ENCODE peak calls at places on chromosome 17, in four cellular contexts. J is NT2/D1, N is psoas muscle, U is fibroblast of lung. I is an unnamed sample.

GRCh38 chr17:42317256-42317966 is 29.1 kb downstream of the STAT5A start:
- DNase-seq in J (no peak), N (no peak), U (no peak), I (no peak)

GRCh38 chr17:60333628-60334031 is 58.3 kb downstream of the USP32 start:
- DNase-seq in J (no peak), N (no peak), U (peak), I (no peak)

GRCh38 chr17:8900626-8901585 is 33.4 kb upstream of the PIK3R6 start:
- DNase-seq in J (no peak), N (no peak), U (no peak), I (no peak)

GRCh38 chr17:17363638-17364337 is 60.6 kb downstream of the NT5M start:
- DNase-seq in J (no peak), N (peak), U (no peak), I (no peak)

GRCh38 chr17:65559802-65560627 is 1.4 kb downstream of the AXIN2 start:
- DNase-seq in J (no peak), N (peak), U (no peak), I (no peak)

GRCh38 chr17:76296186-76296585 is 11.9 kb downstream of the QRICH2 start:
- DNase-seq in J (no peak), N (no peak), U (no peak), I (no peak)

GRCh38 chr17:80779336-80779735 is 212.3 kb upstream of the CHMP6 start:
- DNase-seq in J (no peak), N (no peak), U (no peak), I (no peak)

GRCh38 chr17:17186551-17187505 is 19.3 kb downstream of the PLD6 start:
- DNase-seq in J (no peak), N (no peak), U (no peak), I (no peak)

GRCh38 chr17:17235212-17236174 is 1.5 kb downstream of the FLCN start:
- DNase-seq in J (no peak), N (peak), U (peak), I (peak)

GRCh38 chr17:60073621-60074020 is 5.1 kb downstream of the HEATR6 start:
- DNase-seq in J (no peak), N (no peak), U (no peak), I (no peak)

GRCh38 chr17:27381007-27381501 is 75.2 kb upstream of the KSR1 start:
- DNase-seq in J (peak), N (peak), U (peak), I (peak)

GRCh38 chr17:37848690-37849616 is 75.3 kb upstream of the TBC1D3K start:
- DNase-seq in J (no peak), N (no peak), U (peak), I (peak)

GRCh38 chr17:55576237-55576998 is 65.2 kb upstream of the SMIM36 start:
- DNase-seq in J (no peak), N (no peak), U (peak), I (peak)

GRCh38 chr17:6636616-6637457 is 3.7 kb downstream of the KIAA0753 start:
- DNase-seq in J (no peak), N (no peak), U (no peak), I (no peak)

GRCh38 chr17:75182569-75183436 is at the start of gene SUMO2:
- DNase-seq in J (peak), N (peak), U (peak), I (peak)

GRCh38 chr17:48588519-48588918 is 1.5 kb downstream of the HOXB3 start:
- DNase-seq in J (no peak), N (no peak), U (peak), I (no peak)

GRCh38 chr17:48590603-48591161 is 641 bp upstream of the HOXB3 start:
- DNase-seq in J (no peak), N (no peak), U (peak), I (no peak)

GRCh38 chr17:48589060-48589830 is 796 bp downstream of the HOXB3 start:
- DNase-seq in J (no peak), N (no peak), U (peak), I (no peak)

GRCh38 chr17:48591435-48592077 is 1.5 kb upstream of the HOXB3 start:
- DNase-seq in J (no peak), N (no peak), U (peak), I (no peak)

DNA sequence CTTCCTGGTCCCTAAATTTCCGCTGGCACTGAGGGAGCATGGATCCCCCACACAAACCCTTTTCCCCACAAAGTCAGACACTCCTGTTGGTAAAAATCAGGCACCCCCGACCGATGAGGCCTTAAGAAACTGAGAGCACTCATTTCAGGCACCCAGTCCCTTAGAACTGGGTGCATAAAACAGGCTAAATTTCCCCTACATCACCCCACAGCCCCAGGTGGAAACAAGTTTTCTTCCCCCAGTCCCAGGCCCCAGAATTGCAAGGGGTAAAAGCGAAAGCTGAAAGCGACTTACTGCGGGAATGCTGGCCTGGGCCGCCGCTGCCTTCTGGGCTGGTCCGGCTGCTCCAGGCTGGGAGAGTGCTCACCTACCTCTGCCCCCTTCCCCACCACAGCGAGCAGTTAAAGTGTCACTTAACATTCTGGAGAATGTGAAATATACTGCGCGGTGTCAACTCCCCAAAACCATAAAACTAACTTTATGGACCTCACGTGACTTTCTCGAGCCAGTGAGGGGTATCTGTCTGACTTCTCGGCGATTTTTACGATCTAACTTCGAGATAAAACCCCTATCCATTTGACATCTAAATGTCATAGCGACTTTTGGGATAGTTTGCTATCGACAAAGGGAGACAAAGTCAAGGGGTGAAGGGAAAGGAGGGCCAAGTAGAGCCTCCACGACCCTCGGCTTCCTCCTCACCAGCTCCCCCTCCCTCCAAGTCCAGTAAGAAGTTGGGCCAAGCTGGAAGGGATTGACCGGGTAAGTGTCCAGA is at the start of gene HOXB3:
- DNase-seq in J (no peak), N (no peak), U (peak), I (no peak)
- H3K4me3 ChIP-seq in J (no peak), N (no peak), U (peak), I (no peak)

GRCh38 chr17:62631086-62631935 is 3.8 kb downstream of the MRC2 start:
- DNase-seq in J (no peak), N (no peak), U (no peak), I (no peak)

GRCh38 chr17:62628845-62629555 is 1.5 kb downstream of the MRC2 start:
- DNase-seq in J (no peak), N (peak), U (peak), I (peak)

GRCh38 chr17:62627904-62628603 is 584 bp downstream of the MRC2 start:
- DNase-seq in J (no peak), N (peak), U (peak), I (peak)

GRCh38 chr17:62630365-62631085 is 3.1 kb downstream of the MRC2 start:
- DNase-seq in J (no peak), N (no peak), U (no peak), I (peak)

GRCh38 chr17:62629556-62630364 is 2.3 kb downstream of the MRC2 start:
- DNase-seq in J (no peak), N (no peak), U (no peak), I (peak)
- H3K4me3 ChIP-seq in J (no peak), N (peak), U (peak), I (peak)

GRCh38 chr17:39702901-39703893 is 3.3 kb downstream of the ERBB2 start:
- DNase-seq in J (no peak), N (no peak), U (no peak), I (peak)
- H3K4me3 ChIP-seq in J (no peak), N (no peak), U (no peak), I (no peak)

GRCh38 chr17:78977681-78977943 is 2.1 kb downstream of the LGALS3BP start:
- DNase-seq in J (no peak), N (no peak), U (no peak), I (no peak)

GRCh38 chr17:78981010-78981888 is 1.5 kb upstream of the LGALS3BP start:
- DNase-seq in J (no peak), N (no peak), U (no peak), I (no peak)

GRCh38 chr17:78980624-78980972 is 875 bp upstream of the LGALS3BP start:
- DNase-seq in J (no peak), N (no peak), U (no peak), I (no peak)

GRCh38 chr17:78977992-78978973 is 1.4 kb downstream of the LGALS3BP start:
- DNase-seq in J (no peak), N (no peak), U (no peak), I (no peak)

DNA sequence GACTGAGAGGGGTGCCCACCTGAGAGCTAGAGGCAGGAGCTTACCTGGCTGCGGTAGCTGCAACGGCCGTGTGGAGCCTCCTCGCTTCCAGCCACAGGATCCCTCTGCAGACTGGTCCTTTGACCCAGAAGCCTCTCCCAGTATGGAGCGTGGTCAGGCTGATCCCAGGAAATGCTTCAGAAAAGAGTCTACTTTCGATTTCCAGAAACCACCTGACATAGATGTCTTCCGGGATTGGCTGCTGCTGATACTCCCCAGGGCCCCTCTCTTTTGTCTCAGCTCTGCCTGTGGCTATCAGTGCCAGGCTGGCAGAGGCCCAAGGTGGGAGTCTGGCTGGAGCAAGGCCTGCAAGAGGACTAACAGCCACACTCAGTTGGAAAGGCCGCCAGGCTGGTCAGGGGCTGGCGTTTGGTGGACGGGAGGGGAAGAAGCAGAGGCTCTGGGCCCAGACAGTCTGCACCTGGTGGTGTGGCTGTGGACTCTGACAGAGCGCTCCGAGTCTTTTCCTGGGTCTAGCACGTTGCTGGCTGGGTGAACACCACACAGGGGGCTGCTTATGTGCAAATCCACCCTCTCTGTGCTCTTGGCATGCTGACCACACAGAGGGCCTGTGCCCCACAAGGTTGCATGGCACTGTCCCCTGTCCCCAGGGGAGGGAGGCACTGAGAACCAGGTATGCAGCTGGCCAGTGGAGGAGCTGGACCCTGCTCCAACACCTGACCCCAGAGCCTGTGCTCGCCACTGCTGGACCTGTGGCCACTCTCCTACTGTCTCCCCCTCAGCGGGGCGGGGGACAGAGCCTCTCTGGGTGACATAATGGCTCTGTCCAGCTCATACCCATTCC is at the start of gene LGALS3BP:
- DNase-seq in J (no peak), N (peak), U (peak), I (peak)
- H3K4me3 ChIP-seq in J (peak), N (peak), U (peak), I (peak)

GRCh38 chr17:69418535-69418934 is 4.0 kb downstream of the MAP2K6 start:
- DNase-seq in J (no peak), N (no peak), U (no peak), I (no peak)
- H3K4me3 ChIP-seq in J (no peak), N (peak), U (no peak), I (no peak)

DNA sequence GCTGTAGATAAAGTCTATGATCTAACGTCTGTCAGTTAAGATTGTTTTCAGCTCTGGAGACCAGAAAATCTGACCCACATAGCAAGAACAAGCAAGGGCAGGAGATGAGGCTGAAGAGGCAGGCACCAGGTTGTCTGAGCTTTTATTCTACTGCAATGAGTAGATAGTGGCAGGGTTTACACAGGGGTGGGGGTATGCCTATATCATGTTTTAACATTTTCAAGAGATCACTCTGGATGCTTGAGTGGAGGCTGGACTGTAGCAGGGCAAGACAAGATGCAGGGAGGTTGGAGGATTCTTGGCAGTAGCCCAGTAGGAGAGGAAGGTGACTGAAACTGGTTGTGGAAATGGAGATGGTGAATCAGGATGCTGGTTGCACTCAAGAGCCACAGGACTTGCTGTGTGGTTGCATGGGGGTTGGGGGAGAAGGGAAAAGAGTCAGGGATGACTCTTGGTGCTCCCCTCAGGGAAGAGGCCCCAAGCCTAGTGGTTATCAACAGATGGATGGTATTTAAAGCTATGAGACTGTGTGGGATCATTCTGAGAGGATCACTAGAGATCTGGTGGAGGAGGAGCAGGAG is 143.1 kb upstream of the KCNJ18 start:
- DNase-seq in J (no peak), N (no peak), U (peak), I (peak)
- H3K4me3 ChIP-seq in J (no peak), N (peak), U (peak), I (no peak)